ENCODE peak calls at places on chromosome 13, in ten cellular contexts. One of them, this sample, is unnamed.

GRCh38 chr13:45718992-45719391 is 16.9 kb downstream of the CBY2 start:
- DNase-seq in foreskin keratinocyte: no peak
- DNase-seq in neural progenitor cell: peak; percentile 30
- DNase-seq in naive thymus-derived CD4-positive, alpha-beta T cell: no peak
- DNase-seq in body of pancreas: no peak
- DNase-seq in endothelial cell of umbilical vein: peak; percentile 74
- DNase-seq in stomach: no peak
- DNase-seq in GM23338: peak; percentile 2
- DNase-seq in H9: no peak
- DNase-seq in thoracic aorta: no peak
- DNase-seq in this sample: no peak

GRCh38 chr13:50544226-50544625 is 299.3 kb downstream of the DLEU7 start:
- DNase-seq in neural progenitor cell: no peak
- DNase-seq in foreskin keratinocyte: no peak
- DNase-seq in H9: no peak
- DNase-seq in thoracic aorta: no peak
- DNase-seq in body of pancreas: no peak
- DNase-seq in GM23338: no peak
- DNase-seq in endothelial cell of umbilical vein: no peak
- DNase-seq in naive thymus-derived CD4-positive, alpha-beta T cell: no peak
- DNase-seq in stomach: no peak
- DNase-seq in this sample: no peak

GRCh38 chr13:98083507-98083906 is 59.4 kb upstream of the FARP1 start:
- DNase-seq in stomach: no peak
- DNase-seq in foreskin keratinocyte: peak; percentile 90
- DNase-seq in GM23338: no peak
- DNase-seq in thoracic aorta: no peak
- DNase-seq in naive thymus-derived CD4-positive, alpha-beta T cell: no peak
- DNase-seq in endothelial cell of umbilical vein: no peak
- DNase-seq in body of pancreas: no peak
- DNase-seq in neural progenitor cell: no peak
- DNase-seq in H9: no peak
- DNase-seq in this sample: no peak

GRCh38 chr13:43085545-43085944 is 62.2 kb downstream of the DNAJC15 start:
- DNase-seq in foreskin keratinocyte: peak; percentile 17
- DNase-seq in naive thymus-derived CD4-positive, alpha-beta T cell: no peak
- DNase-seq in body of pancreas: no peak
- DNase-seq in stomach: no peak
- DNase-seq in H9: no peak
- DNase-seq in GM23338: peak; percentile 43
- DNase-seq in neural progenitor cell: no peak
- DNase-seq in thoracic aorta: no peak
- DNase-seq in endothelial cell of umbilical vein: peak; percentile 59
- DNase-seq in this sample: no peak

GRCh38 chr13:20197361-20197834 is 4.7 kb upstream of the GJB2 start:
- DNase-seq in foreskin keratinocyte: peak; percentile 55
- DNase-seq in naive thymus-derived CD4-positive, alpha-beta T cell: no peak
- DNase-seq in body of pancreas: peak; percentile 27
- DNase-seq in H9: no peak
- DNase-seq in thoracic aorta: no peak
- DNase-seq in GM23338: peak; percentile 53
- DNase-seq in stomach: no peak
- DNase-seq in neural progenitor cell: peak; percentile 65
- DNase-seq in endothelial cell of umbilical vein: peak; percentile 54
- DNase-seq in this sample: no peak

GRCh38 chr13:59834801-59835200 is 328.9 kb downstream of the DIAPH3 start:
- DNase-seq in stomach: no peak
- DNase-seq in naive thymus-derived CD4-positive, alpha-beta T cell: no peak
- DNase-seq in H9: no peak
- DNase-seq in foreskin keratinocyte: no peak
- DNase-seq in endothelial cell of umbilical vein: no peak
- DNase-seq in GM23338: no peak
- DNase-seq in body of pancreas: no peak
- DNase-seq in neural progenitor cell: no peak
- DNase-seq in thoracic aorta: no peak
- DNase-seq in this sample: no peak

GRCh38 chr13:105936816-105937215 is 598.6 kb downstream of the EFNB2 start:
- DNase-seq in body of pancreas: no peak
- DNase-seq in H9: no peak
- DNase-seq in stomach: no peak
- DNase-seq in neural progenitor cell: no peak
- DNase-seq in thoracic aorta: no peak
- DNase-seq in naive thymus-derived CD4-positive, alpha-beta T cell: no peak
- DNase-seq in endothelial cell of umbilical vein: no peak
- DNase-seq in GM23338: no peak
- DNase-seq in foreskin keratinocyte: no peak
- DNase-seq in this sample: no peak

GRCh38 chr13:74287672-74288169 is 153.5 kb upstream of the KLF12 start:
- DNase-seq in GM23338: peak; percentile 90
- DNase-seq in thoracic aorta: peak; percentile 25
- DNase-seq in neural progenitor cell: peak; percentile 94
- DNase-seq in body of pancreas: peak; percentile 91
- DNase-seq in H9: peak; percentile 71
- DNase-seq in endothelial cell of umbilical vein: peak; percentile 69
- DNase-seq in stomach: peak; percentile 90
- DNase-seq in foreskin keratinocyte: peak; percentile 13
- DNase-seq in naive thymus-derived CD4-positive, alpha-beta T cell: peak; percentile 49
- DNase-seq in this sample: peak; percentile 7

GRCh38 chr13:77480071-77480470 is 55.4 kb upstream of the SCEL start:
- DNase-seq in naive thymus-derived CD4-positive, alpha-beta T cell: no peak
- DNase-seq in GM23338: peak; percentile 57
- DNase-seq in neural progenitor cell: peak; percentile 10
- DNase-seq in body of pancreas: no peak
- DNase-seq in stomach: no peak
- DNase-seq in foreskin keratinocyte: no peak
- DNase-seq in H9: no peak
- DNase-seq in endothelial cell of umbilical vein: no peak
- DNase-seq in thoracic aorta: no peak
- DNase-seq in this sample: no peak

GRCh38 chr13:45851171-45851889 is at the start of gene SIAH3:
- DNase-seq in neural progenitor cell: peak; percentile 34
- DNase-seq in foreskin keratinocyte: peak; percentile 67
- DNase-seq in naive thymus-derived CD4-positive, alpha-beta T cell: no peak
- DNase-seq in stomach: no peak
- DNase-seq in body of pancreas: peak; percentile 12
- DNase-seq in GM23338: peak; percentile 68
- DNase-seq in endothelial cell of umbilical vein: peak; percentile 24
- DNase-seq in H9: peak; percentile 43
- DNase-seq in thoracic aorta: no peak
- DNase-seq in this sample: no peak

GRCh38 chr13:20960663-20961309 is 58.2 kb upstream of the XPO4 start:
- DNase-seq in endothelial cell of umbilical vein: peak; percentile 21
- DNase-seq in neural progenitor cell: no peak
- DNase-seq in thoracic aorta: no peak
- DNase-seq in foreskin keratinocyte: no peak
- DNase-seq in H9: no peak
- DNase-seq in GM23338: no peak
- DNase-seq in naive thymus-derived CD4-positive, alpha-beta T cell: no peak
- DNase-seq in stomach: no peak
- DNase-seq in body of pancreas: no peak
- DNase-seq in this sample: no peak

GRCh38 chr13:98997738-98998641 is 20.1 kb upstream of the DOCK9 start:
- DNase-seq in naive thymus-derived CD4-positive, alpha-beta T cell: no peak
- DNase-seq in thoracic aorta: no peak
- DNase-seq in body of pancreas: no peak
- DNase-seq in GM23338: no peak
- DNase-seq in stomach: no peak
- DNase-seq in foreskin keratinocyte: peak; percentile 94
- DNase-seq in neural progenitor cell: no peak
- DNase-seq in endothelial cell of umbilical vein: no peak
- DNase-seq in H9: no peak
- DNase-seq in this sample: no peak

GRCh38 chr13:70237131-70237530 is 128.9 kb upstream of the KLHL1 start:
- DNase-seq in GM23338: no peak
- DNase-seq in H9: no peak
- DNase-seq in endothelial cell of umbilical vein: no peak
- DNase-seq in foreskin keratinocyte: no peak
- DNase-seq in stomach: no peak
- DNase-seq in thoracic aorta: no peak
- DNase-seq in neural progenitor cell: no peak
- DNase-seq in naive thymus-derived CD4-positive, alpha-beta T cell: no peak
- DNase-seq in body of pancreas: no peak
- DNase-seq in this sample: no peak

GRCh38 chr13:99377641-99378040 is 70.4 kb upstream of the GPR183 start:
- DNase-seq in neural progenitor cell: no peak
- DNase-seq in H9: peak; percentile 28
- DNase-seq in foreskin keratinocyte: no peak
- DNase-seq in body of pancreas: no peak
- DNase-seq in naive thymus-derived CD4-positive, alpha-beta T cell: no peak
- DNase-seq in stomach: no peak
- DNase-seq in endothelial cell of umbilical vein: no peak
- DNase-seq in GM23338: no peak
- DNase-seq in thoracic aorta: no peak
- DNase-seq in this sample: no peak

GRCh38 chr13:23175920-23176319 is 4.9 kb upstream of the SGCG start:
- DNase-seq in stomach: no peak
- DNase-seq in naive thymus-derived CD4-positive, alpha-beta T cell: no peak
- DNase-seq in endothelial cell of umbilical vein: peak; percentile 19
- DNase-seq in H9: no peak
- DNase-seq in body of pancreas: no peak
- DNase-seq in foreskin keratinocyte: no peak
- DNase-seq in thoracic aorta: no peak
- DNase-seq in neural progenitor cell: no peak
- DNase-seq in GM23338: peak; percentile 19
- DNase-seq in this sample: no peak

GRCh38 chr13:47306991-47307390 is 410.1 kb upstream of the HTR2A start:
- DNase-seq in naive thymus-derived CD4-positive, alpha-beta T cell: no peak
- DNase-seq in endothelial cell of umbilical vein: no peak
- DNase-seq in stomach: no peak
- DNase-seq in body of pancreas: no peak
- DNase-seq in GM23338: no peak
- DNase-seq in neural progenitor cell: no peak
- DNase-seq in thoracic aorta: no peak
- DNase-seq in H9: no peak
- DNase-seq in foreskin keratinocyte: no peak
- DNase-seq in this sample: no peak

DNA sequence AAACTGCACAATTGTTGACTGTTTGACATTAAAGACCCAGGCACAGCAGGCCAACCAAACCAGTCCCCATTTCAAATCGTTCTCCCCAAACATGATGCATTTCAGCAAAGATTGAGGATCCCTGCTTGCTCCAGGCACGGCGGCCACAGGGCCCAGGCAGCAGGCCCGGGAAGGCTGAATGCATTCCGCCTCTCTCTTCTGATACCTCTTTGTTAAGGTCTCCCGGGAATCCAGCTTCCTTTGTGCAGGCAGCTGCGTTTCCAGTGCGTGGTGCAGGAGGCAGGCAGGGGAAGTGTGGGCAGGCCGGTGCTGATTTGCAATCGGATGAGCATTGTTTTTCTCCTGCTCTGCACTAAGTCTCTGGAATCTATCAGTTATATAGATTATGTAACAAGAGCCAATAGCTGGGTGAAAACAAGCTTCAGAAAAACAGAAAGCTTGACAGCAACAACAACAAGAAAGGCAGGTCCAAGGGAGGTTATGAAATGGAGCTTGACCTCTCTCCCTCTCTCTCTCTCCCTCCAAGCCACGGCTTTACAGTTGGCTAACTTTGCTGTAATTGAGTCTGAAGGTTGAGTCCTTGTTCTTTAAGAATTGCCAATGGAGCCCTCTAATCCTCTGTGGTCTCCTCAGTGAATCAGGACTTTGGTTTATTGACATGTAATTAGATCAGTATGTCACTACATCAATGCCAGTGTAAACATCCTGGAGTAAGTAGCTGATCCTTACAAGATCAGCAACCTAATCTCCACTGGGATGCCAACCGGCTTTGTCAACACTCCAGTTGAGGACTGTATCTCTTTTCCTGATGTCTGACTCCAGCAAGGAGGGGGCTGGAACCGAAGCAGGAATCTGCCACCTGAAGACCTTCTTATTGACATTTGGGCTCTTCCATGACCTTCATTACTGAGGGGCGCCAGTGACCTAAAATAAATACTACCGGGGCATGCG is 338.0 kb downstream of the TEX29 start:
- DNase-seq in body of pancreas: no peak
- DNase-seq in H9: peak; percentile 65
- DNase-seq in thoracic aorta: no peak
- DNase-seq in GM23338: peak; percentile 73
- DNase-seq in neural progenitor cell: peak; percentile 93
- DNase-seq in foreskin keratinocyte: no peak
- DNase-seq in endothelial cell of umbilical vein: no peak
- DNase-seq in stomach: no peak
- DNase-seq in naive thymus-derived CD4-positive, alpha-beta T cell: no peak
- DNase-seq in this sample: no peak
- H3K27ac ChIP-seq in body of pancreas: no peak overlapping the region
- H3K27ac ChIP-seq in H9: no peak overlapping the region
- H3K27ac ChIP-seq in thoracic aorta: no peak overlapping the region
- H3K27ac ChIP-seq in GM23338: peak overlapping the region; percentile 8
- H3K27ac ChIP-seq in neural progenitor cell: peak overlapping the region; percentile 78
- H3K27ac ChIP-seq in foreskin keratinocyte: no peak overlapping the region
- H3K27ac ChIP-seq in endothelial cell of umbilical vein: no peak overlapping the region
- H3K27ac ChIP-seq in stomach: no peak overlapping the region
- H3K27ac ChIP-seq in naive thymus-derived CD4-positive, alpha-beta T cell: no peak overlapping the region
- H3K27ac ChIP-seq in this sample: peak overlapping the region; percentile 5

GRCh38 chr13:26583662-26584061 is 26.2 kb downstream of the WASF3 start:
- DNase-seq in H9: no peak
- DNase-seq in endothelial cell of umbilical vein: no peak
- DNase-seq in GM23338: peak; percentile 18
- DNase-seq in foreskin keratinocyte: no peak
- DNase-seq in naive thymus-derived CD4-positive, alpha-beta T cell: no peak
- DNase-seq in neural progenitor cell: no peak
- DNase-seq in thoracic aorta: no peak
- DNase-seq in stomach: no peak
- DNase-seq in body of pancreas: no peak
- DNase-seq in this sample: no peak
- H3K27ac ChIP-seq in H9: no peak overlapping the region
- H3K27ac ChIP-seq in endothelial cell of umbilical vein: peak overlapping the region; percentile 82
- H3K27ac ChIP-seq in GM23338: no peak overlapping the region
- H3K27ac ChIP-seq in foreskin keratinocyte: no peak overlapping the region
- H3K27ac ChIP-seq in naive thymus-derived CD4-positive, alpha-beta T cell: no peak overlapping the region
- H3K27ac ChIP-seq in neural progenitor cell: peak overlapping the region; percentile 77
- H3K27ac ChIP-seq in thoracic aorta: no peak overlapping the region
- H3K27ac ChIP-seq in stomach: no peak overlapping the region
- H3K27ac ChIP-seq in body of pancreas: no peak overlapping the region
- H3K27ac ChIP-seq in this sample: no peak overlapping the region

DNA sequence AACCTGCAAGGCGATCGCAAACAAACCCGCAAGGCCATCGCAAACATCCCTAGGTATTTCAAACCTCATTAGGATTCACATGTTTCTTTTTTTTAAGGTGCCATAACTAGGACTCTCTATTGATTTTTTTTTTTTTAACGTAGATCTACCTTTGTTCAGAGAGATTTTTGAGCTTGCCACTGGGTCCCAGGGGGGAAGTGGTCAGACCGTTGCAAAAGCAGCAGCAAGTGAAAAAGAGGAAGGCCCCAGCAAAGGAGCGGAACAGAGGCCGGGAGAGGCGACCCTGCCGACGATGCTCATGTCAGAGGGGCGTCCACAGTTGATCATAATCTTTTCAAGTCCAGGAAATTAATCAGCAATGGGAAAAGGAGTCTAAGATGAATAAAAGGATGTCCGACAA is 32.7 kb upstream of the FLT1 start:
- DNase-seq in naive thymus-derived CD4-positive, alpha-beta T cell: no peak
- DNase-seq in body of pancreas: no peak
- DNase-seq in foreskin keratinocyte: no peak
- DNase-seq in GM23338: no peak
- DNase-seq in stomach: no peak
- DNase-seq in neural progenitor cell: no peak
- DNase-seq in thoracic aorta: no peak
- DNase-seq in H9: no peak
- DNase-seq in endothelial cell of umbilical vein: no peak
- DNase-seq in this sample: no peak
- H3K27ac ChIP-seq in naive thymus-derived CD4-positive, alpha-beta T cell: no peak overlapping the region
- H3K27ac ChIP-seq in body of pancreas: no peak overlapping the region
- H3K27ac ChIP-seq in foreskin keratinocyte: no peak overlapping the region
- H3K27ac ChIP-seq in GM23338: no peak overlapping the region
- H3K27ac ChIP-seq in stomach: no peak overlapping the region
- H3K27ac ChIP-seq in neural progenitor cell: no peak overlapping the region
- H3K27ac ChIP-seq in thoracic aorta: no peak overlapping the region
- H3K27ac ChIP-seq in H9: no peak overlapping the region
- H3K27ac ChIP-seq in endothelial cell of umbilical vein: no peak overlapping the region
- H3K27ac ChIP-seq in this sample: no peak overlapping the region

GRCh38 chr13:26921918-26922317 is 161.3 kb upstream of the GPR12 start:
- DNase-seq in GM23338: no peak
- DNase-seq in naive thymus-derived CD4-positive, alpha-beta T cell: no peak
- DNase-seq in H9: no peak
- DNase-seq in thoracic aorta: no peak
- DNase-seq in body of pancreas: no peak
- DNase-seq in neural progenitor cell: no peak
- DNase-seq in endothelial cell of umbilical vein: no peak
- DNase-seq in foreskin keratinocyte: no peak
- DNase-seq in stomach: no peak
- DNase-seq in this sample: no peak
- H3K27ac ChIP-seq in GM23338: no peak overlapping the region
- H3K27ac ChIP-seq in naive thymus-derived CD4-positive, alpha-beta T cell: no peak overlapping the region
- H3K27ac ChIP-seq in H9: no peak overlapping the region
- H3K27ac ChIP-seq in thoracic aorta: no peak overlapping the region
- H3K27ac ChIP-seq in body of pancreas: no peak overlapping the region
- H3K27ac ChIP-seq in neural progenitor cell: no peak overlapping the region
- H3K27ac ChIP-seq in endothelial cell of umbilical vein: no peak overlapping the region
- H3K27ac ChIP-seq in foreskin keratinocyte: no peak overlapping the region
- H3K27ac ChIP-seq in stomach: no peak overlapping the region
- H3K27ac ChIP-seq in this sample: no peak overlapping the region